ENCODE peak calls at places on chromosomes 5 and 9, in eight cellular contexts. One of them, this sample, is unnamed.

GRCh38 chr5:33774323-33774722 is 117.5 kb downstream of the ADAMTS12 start:
- DNase-seq in HFFc6: no peak
- DNase-seq in activated CD8-positive, alpha-beta memory T cell treated with anti-CD3 and anti-CD28 coated beads for 4 hours: no peak
- DNase-seq in frontal cortex: no peak
- DNase-seq in EL: no peak
- DNase-seq in hippocampal formation: no peak
- DNase-seq in hepatic stellate cell: no peak
- DNase-seq in GM13977: no peak
- DNase-seq in this sample: no peak

GRCh38 chr9:89153618-89154017 is 25.0 kb downstream of the SHC3 start:
- DNase-seq in EL: peak
- DNase-seq in HFFc6: peak
- DNase-seq in activated CD8-positive, alpha-beta memory T cell treated with anti-CD3 and anti-CD28 coated beads for 4 hours: no peak
- DNase-seq in frontal cortex: no peak
- DNase-seq in hepatic stellate cell: peak
- DNase-seq in GM13977: no peak
- DNase-seq in hippocampal formation: no peak
- DNase-seq in this sample: peak

GRCh38 chr9:129401623-129402340 is 219.1 kb downstream of the C9orf50 start:
- DNase-seq in hepatic stellate cell: peak
- DNase-seq in HFFc6: no peak
- DNase-seq in frontal cortex: no peak
- DNase-seq in hippocampal formation: no peak
- DNase-seq in activated CD8-positive, alpha-beta memory T cell treated with anti-CD3 and anti-CD28 coated beads for 4 hours: no peak
- DNase-seq in EL: no peak
- DNase-seq in GM13977: no peak
- DNase-seq in this sample: no peak

GRCh38 chr9:128532581-128532980 is 19.8 kb upstream of the SPTAN1 start:
- DNase-seq in activated CD8-positive, alpha-beta memory T cell treated with anti-CD3 and anti-CD28 coated beads for 4 hours: no peak
- DNase-seq in frontal cortex: no peak
- DNase-seq in EL: no peak
- DNase-seq in GM13977: no peak
- DNase-seq in HFFc6: no peak
- DNase-seq in hippocampal formation: no peak
- DNase-seq in hepatic stellate cell: no peak
- DNase-seq in this sample: no peak

GRCh38 chr5:32887390-32887789 is 176.3 kb downstream of the NPR3 start:
- DNase-seq in activated CD8-positive, alpha-beta memory T cell treated with anti-CD3 and anti-CD28 coated beads for 4 hours: no peak
- DNase-seq in GM13977: no peak
- DNase-seq in frontal cortex: no peak
- DNase-seq in HFFc6: no peak
- DNase-seq in hippocampal formation: no peak
- DNase-seq in EL: no peak
- DNase-seq in hepatic stellate cell: no peak
- DNase-seq in this sample: no peak

GRCh38 chr9:73137286-73137899 is 14.3 kb upstream of the ANXA1 start:
- DNase-seq in hepatic stellate cell: no peak
- DNase-seq in EL: no peak
- DNase-seq in frontal cortex: no peak
- DNase-seq in GM13977: no peak
- DNase-seq in hippocampal formation: no peak
- DNase-seq in activated CD8-positive, alpha-beta memory T cell treated with anti-CD3 and anti-CD28 coated beads for 4 hours: no peak
- DNase-seq in HFFc6: no peak
- DNase-seq in this sample: no peak

GRCh38 chr5:76874088-76874581 is 24.3 kb downstream of the S100Z start:
- DNase-seq in EL: no peak
- DNase-seq in GM13977: peak
- DNase-seq in HFFc6: no peak
- DNase-seq in hippocampal formation: no peak
- DNase-seq in hepatic stellate cell: no peak
- DNase-seq in activated CD8-positive, alpha-beta memory T cell treated with anti-CD3 and anti-CD28 coated beads for 4 hours: no peak
- DNase-seq in frontal cortex: no peak
- DNase-seq in this sample: no peak

GRCh38 chr9:131621551-131622321 is 76.4 kb downstream of the PRRT1B start:
- DNase-seq in activated CD8-positive, alpha-beta memory T cell treated with anti-CD3 and anti-CD28 coated beads for 4 hours: no peak
- DNase-seq in HFFc6: no peak
- DNase-seq in hippocampal formation: no peak
- DNase-seq in GM13977: peak
- DNase-seq in hepatic stellate cell: no peak
- DNase-seq in frontal cortex: no peak
- DNase-seq in EL: no peak
- DNase-seq in this sample: no peak

GRCh38 chr9:69157751-69158466 is 16.2 kb upstream of the TJP2 start:
- DNase-seq in hepatic stellate cell: peak
- DNase-seq in hippocampal formation: no peak
- DNase-seq in activated CD8-positive, alpha-beta memory T cell treated with anti-CD3 and anti-CD28 coated beads for 4 hours: no peak
- DNase-seq in HFFc6: peak
- DNase-seq in EL: peak
- DNase-seq in frontal cortex: no peak
- DNase-seq in GM13977: no peak
- DNase-seq in this sample: peak

GRCh38 chr9:79526149-79526672 is 45.6 kb upstream of the TLE4 start:
- DNase-seq in hippocampal formation: no peak
- DNase-seq in hepatic stellate cell: no peak
- DNase-seq in HFFc6: no peak
- DNase-seq in GM13977: no peak
- DNase-seq in activated CD8-positive, alpha-beta memory T cell treated with anti-CD3 and anti-CD28 coated beads for 4 hours: no peak
- DNase-seq in EL: no peak
- DNase-seq in frontal cortex: no peak
- DNase-seq in this sample: no peak

GRCh38 chr5:140362875-140363630 is 3.1 kb downstream of the SLC4A9 start:
- DNase-seq in hippocampal formation: no peak
- DNase-seq in hepatic stellate cell: peak
- DNase-seq in GM13977: peak
- DNase-seq in frontal cortex: peak
- DNase-seq in EL: peak
- DNase-seq in HFFc6: peak
- DNase-seq in activated CD8-positive, alpha-beta memory T cell treated with anti-CD3 and anti-CD28 coated beads for 4 hours: peak
- DNase-seq in this sample: peak

This sample was measured in NCI-H226.